ENCODE peak calls at places on chromosomes 4 and X, in eight cellular contexts. Y, I, W, D, Q, O, H and A are unnamed samples. For H3K4me1, the result is how much of the 10 kb centered on the place peaks cover.

GRCh38 chr4:87122252-87122651 is 98.2 kb downstream of the KLHL8 start:
- DNase-seq in Y (no peak), Q (no peak), I (no peak), H (no peak), W (no peak), O (no peak), D (peak), A (no peak)

GRCh38 chrX:79161655-79162054 is 17.2 kb downstream of the GPR174 start:
- DNase-seq in Y (no peak), O (no peak), W (no peak), D (no peak), Q (no peak), H (peak), I (peak), A (no peak)

GRCh38 chrX:1481636-1482529 is 29.2 kb upstream of the ASMTL start:
- DNase-seq in Q (peak), I (peak), D (peak), W (peak), H (peak), O (peak), Y (no peak), A (peak)

GRCh38 chr4:174189392-174190029 is 94.0 kb downstream of the FBXO8 start:
- DNase-seq in Y (no peak), W (no peak), I (no peak), D (no peak), O (no peak), Q (no peak), H (no peak), A (no peak)

GRCh38 chrX:43589735-43590515 is 66.2 kb upstream of the MAOA start:
- DNase-seq in Y (no peak), H (no peak), Q (peak), D (no peak), W (no peak), O (peak), I (no peak), A (no peak)

GRCh38 chr4:173485164-173485563 is 44.9 kb downstream of the HAND2 start:
- DNase-seq in D (peak), O (no peak), Q (no peak), H (no peak), W (no peak), Y (no peak), I (no peak), A (no peak)

GRCh38 chr4:126541820-126542219 is 1090.9 kb upstream of the INTU start:
- DNase-seq in W (no peak), O (no peak), Q (no peak), D (no peak), Y (no peak), I (peak), H (no peak), A (no peak)

GRCh38 chr4:147347217-147347616 is 133.7 kb upstream of the EDNRA start:
- DNase-seq in Y (no peak), O (no peak), H (no peak), I (no peak), Q (no peak), D (no peak), W (no peak), A (no peak)

GRCh38 chr4:184267206-184267608 is 49.5 kb upstream of the ENPP6 start:
- DNase-seq in W (peak), O (no peak), Y (peak), H (peak), D (no peak), Q (no peak), I (no peak), A (no peak)

GRCh38 chrX:20913760-20914159 is 460.5 kb upstream of the CNKSR2 start:
- DNase-seq in Q (no peak), W (no peak), O (no peak), I (peak), D (no peak), Y (no peak), H (no peak), A (no peak)

GRCh38 chrX:45711231-45711630 is 510.6 kb upstream of the DIPK2B start:
- DNase-seq in Y (peak), I (no peak), H (no peak), W (no peak), Q (no peak), O (peak), D (peak), A (no peak)

GRCh38 chr4:150178161-150178560 is 99.9 kb downstream of the DCLK2 start:
- DNase-seq in W (no peak), Y (no peak), H (no peak), O (no peak), Q (no peak), D (peak), I (no peak), A (no peak)

GRCh38 chr4:985123-985830 is 1.6 kb upstream of the IDUA start:
- DNase-seq in O (peak), Q (peak), W (peak), D (no peak), H (no peak), I (no peak), Y (no peak), A (peak)

GRCh38 chr4:3157366-3157765 is 82.9 kb downstream of the HTT start:
- DNase-seq in H (no peak), W (no peak), I (no peak), Y (no peak), D (no peak), O (no peak), Q (no peak), A (no peak)

GRCh38 chr4:124044867-124045266 is 648.3 kb downstream of the SPRY1 start:
- DNase-seq in W (no peak), O (peak), H (no peak), D (no peak), Y (no peak), Q (no peak), I (no peak), A (no peak)

GRCh38 chrX:51893931-51894696 is 691 bp downstream of the MAGED1 start:
- DNase-seq in D (peak), O (no peak), Y (peak), I (peak), H (peak), W (no peak), Q (no peak), A (no peak)

GRCh38 chrX:48958635-48959094 is 1.3 kb upstream of the OTUD5 start:
- DNase-seq in I (peak), D (peak), Y (no peak), W (no peak), H (peak), Q (no peak), O (peak), A (no peak)

GRCh38 chrX:37926700-37927099 is 79.3 kb upstream of the DYNLT3 start:
- DNase-seq in H (peak), D (peak), W (no peak), I (no peak), Y (peak), Q (peak), O (no peak), A (no peak)

GRCh38 chrX:71534773-71535544 is 2.1 kb downstream of the OGT start:
- DNase-seq in I (no peak), O (no peak), D (no peak), Q (no peak), Y (peak), W (no peak), H (no peak), A (no peak)

GRCh38 chr4:101122019-101122418 is 225.3 kb downstream of the PPP3CA start:
- DNase-seq in Q (no peak), D (no peak), Y (no peak), I (no peak), W (no peak), O (no peak), H (no peak), A (no peak)

GRCh38 chr4:25160714-25161598 is 707 bp upstream of the SEPSECS start:
- DNase-seq in Y (peak), W (no peak), D (no peak), O (peak), Q (peak), I (no peak), H (no peak), A (no peak)

GRCh38 chrX:68895339-68896250 is 66.8 kb downstream of the EFNB1 start:
- DNase-seq in Q (peak), H (no peak), W (no peak), O (peak), D (peak), I (no peak), Y (peak), A (peak)

GRCh38 chr4:129328176-129328575 is 232.2 kb downstream of the C4orf33 start:
- DNase-seq in Q (no peak), W (no peak), Y (no peak), D (no peak), H (no peak), I (no peak), O (peak), A (no peak)

GRCh38 chrX:11269006-11269405 is 24.2 kb upstream of the AMELX start:
- DNase-seq in I (no peak), O (no peak), Q (no peak), H (no peak), D (no peak), W (no peak), Y (no peak), A (no peak)

GRCh38 chr4:126678608-126679007 is 954.1 kb upstream of the INTU start:
- DNase-seq in Q (no peak), Y (no peak), H (no peak), O (no peak), W (no peak), D (no peak), I (peak), A (no peak)

GRCh38 chrX:10938371-10938982 is 172.7 kb upstream of the HCCS start:
- DNase-seq in W (no peak), Q (no peak), I (no peak), D (peak), H (no peak), Y (no peak), O (no peak), A (no peak)

DNA sequence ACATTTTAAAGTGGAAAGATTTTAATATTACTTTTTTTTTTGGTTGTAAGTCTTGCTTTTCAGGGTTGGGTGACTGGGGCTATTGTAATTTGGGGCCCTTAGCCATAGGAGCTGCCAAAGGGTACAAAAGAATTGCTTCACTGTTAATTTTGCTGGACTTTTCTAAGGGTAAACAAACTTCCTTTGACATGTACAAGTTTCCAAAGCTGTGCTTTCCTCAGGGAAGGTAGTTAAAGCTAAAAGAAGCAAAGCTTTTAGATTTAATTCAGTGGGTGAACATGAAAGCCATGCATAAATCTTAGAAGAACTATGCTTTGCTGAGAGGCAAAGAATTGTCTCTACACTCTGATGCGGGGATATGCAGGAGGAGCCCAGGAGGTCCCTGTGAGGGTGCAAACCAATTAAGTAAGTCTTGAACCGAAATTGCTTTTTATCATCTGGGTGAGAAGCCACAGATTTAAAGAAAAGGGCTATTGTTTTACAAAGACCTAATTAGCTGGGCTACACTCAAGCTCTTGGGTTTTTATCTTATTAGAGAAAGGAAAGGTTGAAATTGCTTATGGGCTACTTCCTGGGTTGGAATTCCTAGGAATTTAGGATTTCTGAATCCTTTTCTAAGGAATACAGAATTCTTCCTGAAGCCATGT is 188.6 kb upstream of the ANK2 start:
- DNase-seq in I (no peak), D (no peak), Q (no peak), W (no peak), H (no peak), Y (no peak), O (no peak), A (no peak)
- H3K4me1 ChIP-seq in I (under half), D (under half), Q (under half), W (under half), H (under half), Y (under half), O (under half), A (under half)

GRCh38 chrX:40853004-40853815 is 117.9 kb upstream of the MED14 start:
- DNase-seq in Y (no peak), I (no peak), H (no peak), W (no peak), D (no peak), Q (no peak), O (no peak), A (no peak)

GRCh38 chrX:40852573-40852972 is 117.2 kb upstream of the MED14 start:
- DNase-seq in I (no peak), Q (no peak), W (no peak), O (no peak), H (no peak), Y (no peak), D (no peak), A (no peak)

GRCh38 chrX:40855411-40855810 is 120.1 kb upstream of the MED14 start:
- DNase-seq in D (no peak), O (peak), I (no peak), W (no peak), Q (no peak), H (no peak), Y (peak), A (no peak)

GRCh38 chrX:40854242-40854641 is 118.9 kb upstream of the MED14 start:
- DNase-seq in Y (no peak), H (no peak), Q (no peak), W (no peak), D (no peak), I (no peak), O (no peak), A (no peak)

DNA sequence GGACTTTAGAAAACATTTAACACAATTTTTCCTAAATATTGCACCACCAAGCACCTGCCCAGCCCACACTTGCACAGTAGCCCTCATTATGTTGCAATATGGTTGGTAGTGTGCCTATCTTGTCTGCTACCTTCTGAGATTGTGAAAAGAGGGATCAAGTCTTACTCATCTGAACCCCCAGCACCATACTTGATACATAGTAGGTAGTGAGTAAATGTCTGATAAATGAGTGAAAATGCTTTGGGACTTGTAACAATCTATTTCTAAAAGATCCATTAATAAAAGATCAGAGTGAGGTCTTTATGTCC is 118.4 kb upstream of the MED14 start:
- DNase-seq in W (no peak), Y (no peak), Q (no peak), D (no peak), H (no peak), I (no peak), O (no peak), A (no peak)
- H3K27ac ChIP-seq in W (no peak), Y (no peak), Q (no peak), D (no peak), H (no peak), I (no peak), O (no peak), A (no peak)

DNA sequence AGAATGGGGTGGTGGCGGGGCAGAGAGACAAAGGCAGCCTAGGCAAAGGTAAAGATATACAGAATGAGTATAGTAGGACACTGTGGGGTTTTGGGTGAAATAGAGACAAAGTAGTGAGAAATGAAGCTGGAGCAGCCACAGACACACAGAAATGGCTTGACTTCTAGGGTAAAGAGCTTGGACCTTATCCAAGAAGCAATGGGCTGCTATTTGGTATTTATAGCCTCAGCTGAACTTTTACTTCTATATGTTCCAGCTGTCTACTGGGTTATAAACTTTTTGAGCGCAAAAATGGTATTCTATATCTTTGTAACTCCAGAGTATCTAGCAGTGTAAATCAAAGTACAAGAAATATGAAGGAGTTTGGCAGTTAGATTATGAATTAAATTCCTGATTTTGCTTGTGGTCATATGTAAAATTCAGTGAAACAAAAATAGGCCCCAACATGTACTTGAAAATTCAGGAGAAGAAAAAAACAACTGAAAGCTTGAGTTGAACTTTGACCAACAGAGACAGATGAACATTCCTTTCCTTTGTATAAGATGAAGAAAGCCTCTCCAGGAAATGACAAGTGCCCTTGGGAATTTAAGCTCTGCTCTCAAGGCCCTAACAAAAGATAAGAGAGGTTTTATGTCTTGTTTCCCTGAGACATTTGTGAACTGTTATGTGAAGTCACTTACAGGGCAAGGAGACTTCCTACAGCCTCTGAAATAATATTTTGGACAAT is 354.1 kb downstream of the CHIC1 start:
- DNase-seq in D (peak), W (no peak), H (no peak), O (peak), Y (peak), Q (no peak), I (peak), A (no peak)
- H3K4me3 ChIP-seq in D (no peak), W (no peak), H (no peak), O (no peak), Y (no peak), Q (no peak), I (no peak), A (no peak)

DNA sequence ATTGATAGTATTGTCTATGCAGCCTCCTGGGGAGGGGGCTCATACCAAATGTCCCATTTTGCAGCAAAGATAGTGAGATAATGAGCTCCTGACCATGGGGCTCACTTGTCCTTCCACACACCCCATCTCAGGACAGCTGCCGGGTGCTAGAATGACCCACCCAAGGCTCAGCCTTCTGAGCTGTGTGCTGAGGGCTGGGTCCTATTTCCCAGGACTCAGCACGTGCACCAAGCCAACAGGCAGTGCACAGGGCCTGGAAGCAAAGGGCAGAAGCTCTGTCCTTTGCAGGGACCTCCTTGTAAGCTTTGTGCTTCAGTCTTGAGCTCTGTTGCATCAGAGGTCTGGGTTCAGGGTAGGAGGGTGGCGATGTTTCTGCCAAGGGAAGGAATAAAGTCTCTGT is 11.2 kb upstream of the ABLIM2 start:
- DNase-seq in W (no peak), Q (no peak), Y (no peak), H (no peak), I (no peak), D (no peak), O (no peak), A (no peak)
- H3K4me1 ChIP-seq in W (under half), Q (under half), Y (under half), H (under half), I (under half), D (under half), O (under half), A (under half)

GRCh38 chr4:134343661-134344060 is 142.1 kb upstream of the PABPC4L start:
- DNase-seq in W (no peak), O (no peak), D (no peak), I (no peak), H (no peak), Q (no peak), Y (no peak), A (no peak)

DNA sequence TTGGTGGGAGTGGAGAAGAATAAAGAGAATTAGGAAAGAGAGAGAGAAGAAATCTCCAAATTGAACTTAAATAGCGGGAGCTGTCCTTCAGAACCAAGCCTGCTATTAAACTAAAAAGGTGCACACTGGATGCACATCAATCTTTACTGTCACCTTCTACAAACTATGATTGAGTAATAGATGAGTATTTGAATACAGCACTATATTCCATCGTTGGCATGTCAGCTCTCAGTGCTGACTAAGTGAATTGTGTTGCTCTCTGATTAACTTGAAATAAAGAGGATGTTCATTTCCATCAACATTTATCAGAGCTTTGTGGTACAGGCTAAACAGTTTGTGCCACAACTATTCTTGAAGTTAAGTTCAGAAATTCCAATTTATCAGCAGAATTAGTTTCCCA is 143.7 kb upstream of the PABPC4L start:
- DNase-seq in I (no peak), O (no peak), H (no peak), D (no peak), Y (no peak), W (no peak), Q (no peak), A (no peak)
- H3K27ac ChIP-seq in I (no peak), O (no peak), H (no peak), D (no peak), Y (no peak), W (no peak), Q (no peak), A (no peak)

DNA sequence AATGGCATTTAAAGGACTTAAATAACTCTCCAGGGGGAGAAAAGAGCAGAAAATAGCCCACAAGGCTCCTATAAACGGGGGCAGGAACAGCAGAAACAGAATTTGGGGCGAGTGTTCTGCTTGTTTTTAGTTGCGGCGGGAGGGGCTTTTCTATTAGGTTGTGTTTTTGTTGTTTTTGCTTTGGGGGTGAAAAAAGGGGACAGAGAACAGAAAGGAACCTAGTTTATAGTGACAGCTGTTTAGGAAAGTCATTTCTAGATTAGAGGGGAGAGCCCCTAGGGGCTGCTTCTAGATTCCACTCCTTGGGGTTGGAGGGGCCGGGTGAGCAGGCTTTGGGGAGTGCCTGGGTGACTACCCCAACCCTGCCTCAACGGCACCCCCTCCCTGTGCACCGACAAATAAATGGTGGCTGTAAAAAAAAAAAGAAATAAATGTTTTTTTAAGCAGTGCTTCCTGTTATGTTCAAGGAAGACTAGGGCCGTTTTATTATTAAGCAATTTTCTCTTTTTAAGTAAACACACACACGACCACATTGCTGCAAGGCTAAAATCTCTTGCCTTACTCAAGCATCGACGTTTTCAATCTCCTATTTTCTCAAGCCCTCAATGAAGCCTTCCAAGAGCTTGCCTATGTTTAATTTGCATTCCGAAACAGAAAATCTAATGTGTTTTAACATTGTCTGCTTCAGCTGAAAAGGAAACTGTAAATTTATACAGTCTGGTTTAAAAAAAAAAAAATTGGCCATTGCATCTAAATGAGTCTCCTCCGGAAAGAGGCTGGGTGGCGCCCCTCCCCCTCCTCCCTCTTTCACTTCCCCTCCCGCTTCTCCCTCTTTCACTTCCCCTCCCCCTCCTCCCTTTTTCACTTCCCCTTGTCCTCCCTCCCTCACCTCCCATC is 123.3 kb upstream of the TBL1X start:
- DNase-seq in H (peak), O (peak), D (peak), W (peak), Y (peak), I (peak), Q (peak), A (peak)
- H3K4me3 ChIP-seq in H (peak), O (peak), D (peak), W (peak), Y (peak), I (peak), Q (peak), A (peak)

GRCh38 chr4:74109116-74109791 is 10.3 kb upstream of the CXCL2 start:
- DNase-seq in Y (peak), O (peak), D (peak), H (no peak), Q (peak), I (peak), W (no peak), A (peak)
- H3K4me1 ChIP-seq in Y (half or more), O (under half), D (under half), H (under half), Q (under half), I (under half), W (under half), A (half or more)

GRCh38 chrX:36480441-36480990 is 527.6 kb upstream of the FAM47C start:
- DNase-seq in I (no peak), O (no peak), H (no peak), Q (no peak), D (no peak), W (no peak), Y (no peak), A (no peak)
- H3K27ac ChIP-seq in I (no peak), O (no peak), H (no peak), Q (no peak), D (no peak), W (no peak), Y (no peak), A (no peak)